ENCODE peak calls at places on chromosomes 7 and 10, in eight cellular contexts. M is natural killer cell treated with Interleukin-12 subunit alpha and Interleukin-12 subunit beta and Interleukin-15 and Interleukin-18, amount 100 ng/mL, for 72 hours; J is erythroblast; C is DMS153; K is posterior cingulate gyrus; L is GF-D8; O is neural progenitor cell; I is aorta. X is an unnamed sample.

GRCh38 chr7:17544401-17544800 is 245.9 kb downstream of the AHR start:
- DNase-seq in M (no peak), J (no peak), C (no peak), K (no peak), L (no peak), O (no peak), I (no peak), X (no peak)

GRCh38 chr10:113087082-113088029 is 137.3 kb downstream of the TCF7L2 start:
- DNase-seq in M (no peak), J (no peak), C (peak; percentile 26), K (no peak), L (no peak), O (no peak), I (peak; percentile 82), X (no peak)

GRCh38 chr10:132448248-132448731 is 51.3 kb downstream of the PWWP2B start:
- DNase-seq in M (peak; percentile 90), J (peak; percentile 88), C (peak; percentile 36), K (no peak), L (peak; percentile 86), O (peak; percentile 69), I (peak; percentile 81), X (no peak)

GRCh38 chr10:114855776-114856543 is 34.4 kb downstream of the FHIP2A start:
- DNase-seq in M (no peak), J (no peak), C (no peak), K (no peak), L (no peak), O (no peak), I (no peak), X (no peak)

GRCh38 chr10:97798958-97799565 is 27.3 kb upstream of the SFRP5 start:
- DNase-seq in M (peak; percentile 44), J (no peak), C (no peak), K (no peak), L (no peak), O (no peak), I (no peak), X (no peak)

GRCh38 chr7:44072364-44073231 is 7.2 kb upstream of the PGAM2 start:
- DNase-seq in M (no peak), J (peak; percentile 57), C (no peak), K (peak; percentile 46), L (no peak), O (peak; percentile 74), I (peak; percentile 93), X (peak; percentile 65)

GRCh38 chr10:5873515-5873995 is 16.1 kb downstream of the ANKRD16 start:
- DNase-seq in M (no peak), J (peak; percentile 81), C (peak; percentile 9), K (peak; percentile 77), L (peak; percentile 33), O (peak; percentile 70), I (peak; percentile 70), X (no peak)

GRCh38 chr10:107687702-107688101 is 523.2 kb upstream of the SORCS1 start:
- DNase-seq in M (no peak), J (no peak), C (no peak), K (no peak), L (no peak), O (no peak), I (no peak), X (no peak)

GRCh38 chr10:97532935-97533671 is 34.4 kb downstream of the UBTD1 start:
- DNase-seq in M (no peak), J (no peak), C (no peak), K (no peak), L (no peak), O (peak; percentile 33), I (no peak), X (no peak)

GRCh38 chr7:80941206-80941758 is 22.4 kb upstream of the SEMA3C start:
- DNase-seq in M (no peak), J (no peak), C (no peak), K (no peak), L (no peak), O (no peak), I (no peak), X (no peak)

GRCh38 chr10:3452234-3452633 is 279.7 kb upstream of the PITRM1 start:
- DNase-seq in M (no peak), J (no peak), C (no peak), K (no peak), L (no peak), O (peak; percentile 34), I (no peak), X (no peak)

GRCh38 chr7:1919539-1920265 is 249.6 kb downstream of the ELFN1 start:
- DNase-seq in M (no peak), J (peak; percentile 28), C (no peak), K (peak; percentile 39), L (peak; percentile 17), O (no peak), I (peak; percentile 79), X (peak; percentile 70)

GRCh38 chr7:107843184-107843583 is 40.2 kb upstream of the SLC26A3 start:
- DNase-seq in M (no peak), J (peak; percentile 25), C (no peak), K (no peak), L (no peak), O (no peak), I (no peak), X (no peak)

GRCh38 chr10:133357293-133358151 is at the start of gene FUOM:
- DNase-seq in M (peak; percentile 76), J (peak; percentile 73), C (no peak), K (no peak), L (peak; percentile 47), O (peak; percentile 90), I (peak; percentile 77), X (no peak)

GRCh38 chr7:35474100-35474499 is 220.2 kb upstream of the TBX20 start:
- DNase-seq in M (no peak), J (no peak), C (no peak), K (no peak), L (no peak), O (no peak), I (no peak), X (no peak)

GRCh38 chr10:118408145-118408544 is 66.0 kb upstream of the FAM204A start:
- DNase-seq in M (no peak), J (no peak), C (no peak), K (no peak), L (no peak), O (no peak), I (no peak), X (no peak)

GRCh38 chr10:103876155-103876554 is 20.8 kb upstream of the SH3PXD2A start:
- DNase-seq in M (no peak), J (no peak), C (no peak), K (no peak), L (no peak), O (no peak), I (no peak), X (no peak)

GRCh38 chr10:103983367-103983911 is 16.5 kb downstream of the SLK start:
- DNase-seq in M (no peak), J (no peak), C (no peak), K (no peak), L (peak; percentile 56), O (no peak), I (no peak), X (no peak)

GRCh38 chr10:83922246-83922860 is 217.0 kb upstream of the GHITM start:
- DNase-seq in M (no peak), J (no peak), C (no peak), K (no peak), L (no peak), O (no peak), I (no peak), X (no peak)

GRCh38 chr10:92691042-92691590 is 1.4 kb downstream of the HHEX start:
- DNase-seq in M (no peak), J (no peak), C (no peak), K (no peak), L (no peak), O (peak; percentile 58), I (peak; percentile 57), X (no peak)

GRCh38 chr10:119652361-119652760 is 1.2 kb downstream of the BAG3 start:
- DNase-seq in M (no peak), J (peak; percentile 78), C (peak; percentile 18), K (no peak), L (peak; percentile 34), O (peak; percentile 29), I (no peak), X (no peak)

GRCh38 chr7:45183711-45184210 is 26.2 kb downstream of the RAMP3 start:
- DNase-seq in M (no peak), J (no peak), C (no peak), K (no peak), L (no peak), O (no peak), I (no peak), X (no peak)

GRCh38 chr7:121181357-121181756 is 147.4 kb upstream of the WNT16 start:
- DNase-seq in M (no peak), J (no peak), C (no peak), K (no peak), L (no peak), O (no peak), I (no peak), X (no peak)

GRCh38 chr10:15472431-15473400 is 101.6 kb upstream of the FAM171A1 start:
- DNase-seq in M (no peak), J (no peak), C (no peak), K (no peak), L (no peak), O (peak; percentile 52), I (no peak), X (no peak)